ENCODE peak calls at places on chromosomes 4 and X, in seven cellular contexts. P is psoas muscle, Q is lung, Z is esophagus muscularis mucosa, M is brain microvascular endothelial cell, H is A549, N is tibial nerve. I is an unnamed sample.

GRCh38 chrX:147737690-147738089 is 174.0 kb upstream of the FMR1 start:
- DNase-seq in P (no peak), H (no peak), N (no peak), M (no peak), Q (no peak), Z (no peak), I (no peak)

GRCh38 chr4:66300336-66300934 is 630.1 kb upstream of the EPHA5 start:
- DNase-seq in Q (no peak), M (no peak), H (no peak), Z (no peak), P (no peak), N (no peak), I (no peak)

GRCh38 chr4:106864231-106864630 is 171.9 kb downstream of the DKK2 start:
- DNase-seq in N (no peak), M (peak), Q (no peak), H (no peak), Z (no peak), P (no peak), I (no peak)

GRCh38 chr4:103012594-103012993 is 6.9 kb downstream of the SLC9B1 start:
- DNase-seq in H (no peak), M (no peak), N (no peak), P (no peak), Z (no peak), Q (no peak), I (no peak)

GRCh38 chr4:185710487-185710995 is 101.5 kb downstream of the SORBS2 start:
- DNase-seq in H (no peak), Z (no peak), M (no peak), Q (no peak), N (no peak), P (no peak), I (no peak)

GRCh38 chr4:4334798-4335520 is 44.9 kb downstream of the ZBTB49 start:
- DNase-seq in M (peak), N (peak), Q (peak), H (peak), Z (no peak), P (peak), I (peak)

GRCh38 chr4:152577708-152578421 is 42.0 kb upstream of the FBXW7 start:
- DNase-seq in H (no peak), Z (no peak), M (no peak), P (no peak), N (no peak), Q (no peak), I (no peak)

GRCh38 chr4:130257271-130257670 is 1161.3 kb downstream of the C4orf33 start:
- DNase-seq in Q (no peak), M (peak), Z (no peak), P (no peak), N (no peak), H (peak), I (no peak)

GRCh38 chr4:41693629-41694028 is 54.9 kb downstream of the PHOX2B start:
- DNase-seq in P (no peak), Z (no peak), H (peak), Q (no peak), N (no peak), M (peak), I (no peak)

GRCh38 chr4:38024203-38024504 is 64.0 kb downstream of the PTTG2 start:
- DNase-seq in M (no peak), Z (no peak), H (no peak), Q (no peak), P (no peak), N (no peak), I (no peak)

GRCh38 chrX:115952417-115953092 is 218.0 kb upstream of the AGTR2 start:
- DNase-seq in P (no peak), N (no peak), H (no peak), Z (no peak), M (no peak), Q (no peak), I (no peak)

GRCh38 chr4:78057135-78057599 is at the start of gene FRAS1:
- DNase-seq in H (peak), Q (no peak), M (peak), Z (no peak), N (no peak), P (peak), I (peak)